ENCODE peak calls at places on chromosomes 16 and 17, in eight cellular contexts. One of them, this sample, is unnamed.

GRCh38 chr17:78338860-78339259 is 21.0 kb downstream of the SOCS3 start:
- DNase-seq in foreskin fibroblast: no peak
- DNase-seq in kidney epithelial cell: no peak
- DNase-seq in Peyer's patch: no peak
- DNase-seq in dorsolateral prefrontal cortex: no peak
- DNase-seq in AG04450: no peak
- DNase-seq in AG04449: no peak
- DNase-seq in cardiac fibroblast: no peak
- DNase-seq in this sample: no peak

GRCh38 chr16:8109510-8110369 is 480.6 kb downstream of the TMEM114 start:
- DNase-seq in AG04450: no peak
- DNase-seq in AG04449: no peak
- DNase-seq in cardiac fibroblast: no peak
- DNase-seq in dorsolateral prefrontal cortex: no peak
- DNase-seq in foreskin fibroblast: no peak
- DNase-seq in Peyer's patch: no peak
- DNase-seq in kidney epithelial cell: no peak
- DNase-seq in this sample: no peak

GRCh38 chr16:53456625-53457024 is 22.4 kb downstream of the RBL2 start:
- DNase-seq in AG04450: no peak
- DNase-seq in kidney epithelial cell: no peak
- DNase-seq in AG04449: no peak
- DNase-seq in foreskin fibroblast: no peak
- DNase-seq in Peyer's patch: no peak
- DNase-seq in dorsolateral prefrontal cortex: no peak
- DNase-seq in cardiac fibroblast: no peak
- DNase-seq in this sample: no peak

GRCh38 chr17:77188084-77189066 is 47.6 kb downstream of the SEC14L1 start:
- DNase-seq in cardiac fibroblast: peak; percentile 60
- DNase-seq in AG04449: no peak
- DNase-seq in AG04450: no peak
- DNase-seq in foreskin fibroblast: no peak
- DNase-seq in Peyer's patch: no peak
- DNase-seq in kidney epithelial cell: no peak
- DNase-seq in dorsolateral prefrontal cortex: no peak
- DNase-seq in this sample: no peak

GRCh38 chr16:66520406-66521194 is 29.3 kb downstream of the TK2 start:
- DNase-seq in cardiac fibroblast: no peak
- DNase-seq in dorsolateral prefrontal cortex: no peak
- DNase-seq in AG04450: no peak
- DNase-seq in foreskin fibroblast: no peak
- DNase-seq in AG04449: no peak
- DNase-seq in kidney epithelial cell: no peak
- DNase-seq in Peyer's patch: peak; percentile 34
- DNase-seq in this sample: no peak

GRCh38 chr17:62652251-62653001 is 25.0 kb downstream of the MRC2 start:
- DNase-seq in foreskin fibroblast: peak; percentile 75
- DNase-seq in dorsolateral prefrontal cortex: peak; percentile 16
- DNase-seq in Peyer's patch: no peak
- DNase-seq in kidney epithelial cell: no peak
- DNase-seq in AG04449: no peak
- DNase-seq in cardiac fibroblast: peak; percentile 75
- DNase-seq in AG04450: no peak
- DNase-seq in this sample: no peak

GRCh38 chr17:9074106-9074505 is 52.8 kb downstream of the NTN1 start:
- DNase-seq in cardiac fibroblast: no peak
- DNase-seq in Peyer's patch: no peak
- DNase-seq in AG04450: no peak
- DNase-seq in kidney epithelial cell: no peak
- DNase-seq in dorsolateral prefrontal cortex: no peak
- DNase-seq in foreskin fibroblast: no peak
- DNase-seq in AG04449: no peak
- DNase-seq in this sample: no peak

GRCh38 chr17:44689492-44690217 is at the start of gene CCDC43:
- DNase-seq in foreskin fibroblast: peak; percentile 95
- DNase-seq in kidney epithelial cell: peak; percentile 71
- DNase-seq in Peyer's patch: peak; percentile 91
- DNase-seq in AG04449: peak; percentile 59
- DNase-seq in AG04450: peak; percentile 92
- DNase-seq in cardiac fibroblast: peak; percentile 96
- DNase-seq in dorsolateral prefrontal cortex: peak; percentile 86
- DNase-seq in this sample: peak; percentile 76

GRCh38 chr17:78682363-78682762 is 99.7 kb downstream of the CYTH1 start:
- DNase-seq in AG04450: no peak
- DNase-seq in foreskin fibroblast: no peak
- DNase-seq in kidney epithelial cell: no peak
- DNase-seq in dorsolateral prefrontal cortex: no peak
- DNase-seq in cardiac fibroblast: no peak
- DNase-seq in Peyer's patch: no peak
- DNase-seq in AG04449: no peak
- DNase-seq in this sample: no peak

GRCh38 chr16:760065-760464 is 469 bp upstream of the MSLN start:
- DNase-seq in foreskin fibroblast: no peak
- DNase-seq in kidney epithelial cell: no peak
- DNase-seq in Peyer's patch: no peak
- DNase-seq in AG04449: no peak
- DNase-seq in AG04450: no peak
- DNase-seq in dorsolateral prefrontal cortex: no peak
- DNase-seq in cardiac fibroblast: no peak
- DNase-seq in this sample: no peak

GRCh38 chr16:4428500-4428899 is 2.8 kb downstream of the DNAJA3 start:
- DNase-seq in Peyer's patch: no peak
- DNase-seq in kidney epithelial cell: no peak
- DNase-seq in dorsolateral prefrontal cortex: no peak
- DNase-seq in cardiac fibroblast: no peak
- DNase-seq in foreskin fibroblast: no peak
- DNase-seq in AG04450: no peak
- DNase-seq in AG04449: no peak
- DNase-seq in this sample: no peak

GRCh38 chr17:35540589-35541404 is 3.3 kb upstream of the SLFN12L start:
- DNase-seq in cardiac fibroblast: peak; percentile 68
- DNase-seq in AG04450: no peak
- DNase-seq in foreskin fibroblast: no peak
- DNase-seq in Peyer's patch: no peak
- DNase-seq in kidney epithelial cell: no peak
- DNase-seq in AG04449: no peak
- DNase-seq in dorsolateral prefrontal cortex: no peak
- DNase-seq in this sample: peak; percentile 18

GRCh38 chr16:14202697-14203096 is 131.6 kb downstream of the MRTFB start:
- DNase-seq in AG04449: no peak
- DNase-seq in dorsolateral prefrontal cortex: no peak
- DNase-seq in kidney epithelial cell: no peak
- DNase-seq in Peyer's patch: no peak
- DNase-seq in cardiac fibroblast: peak; percentile 35
- DNase-seq in AG04450: no peak
- DNase-seq in foreskin fibroblast: no peak
- DNase-seq in this sample: no peak

GRCh38 chr16:84593825-84594724 is 23.8 kb downstream of the COTL1 start:
- DNase-seq in kidney epithelial cell: no peak
- DNase-seq in AG04450: no peak
- DNase-seq in Peyer's patch: peak; percentile 86
- DNase-seq in AG04449: no peak
- DNase-seq in dorsolateral prefrontal cortex: peak; percentile 45
- DNase-seq in cardiac fibroblast: no peak
- DNase-seq in foreskin fibroblast: no peak
- DNase-seq in this sample: no peak

GRCh38 chr17:64240261-64240740 is 22.8 kb downstream of the TEX2 start:
- DNase-seq in foreskin fibroblast: no peak
- DNase-seq in AG04449: no peak
- DNase-seq in kidney epithelial cell: no peak
- DNase-seq in cardiac fibroblast: no peak
- DNase-seq in dorsolateral prefrontal cortex: no peak
- DNase-seq in AG04450: no peak
- DNase-seq in Peyer's patch: no peak
- DNase-seq in this sample: no peak
- H3K4me3 ChIP-seq in foreskin fibroblast: peak overlapping the region; percentile 18
- H3K4me3 ChIP-seq in AG04449: no peak overlapping the region
- H3K4me3 ChIP-seq in kidney epithelial cell: no peak overlapping the region
- H3K4me3 ChIP-seq in cardiac fibroblast: no peak overlapping the region
- H3K4me3 ChIP-seq in dorsolateral prefrontal cortex: no peak overlapping the region
- H3K4me3 ChIP-seq in AG04450: no peak overlapping the region
- H3K4me3 ChIP-seq in Peyer's patch: no peak overlapping the region
- H3K4me3 ChIP-seq in this sample: no peak overlapping the region

DNA sequence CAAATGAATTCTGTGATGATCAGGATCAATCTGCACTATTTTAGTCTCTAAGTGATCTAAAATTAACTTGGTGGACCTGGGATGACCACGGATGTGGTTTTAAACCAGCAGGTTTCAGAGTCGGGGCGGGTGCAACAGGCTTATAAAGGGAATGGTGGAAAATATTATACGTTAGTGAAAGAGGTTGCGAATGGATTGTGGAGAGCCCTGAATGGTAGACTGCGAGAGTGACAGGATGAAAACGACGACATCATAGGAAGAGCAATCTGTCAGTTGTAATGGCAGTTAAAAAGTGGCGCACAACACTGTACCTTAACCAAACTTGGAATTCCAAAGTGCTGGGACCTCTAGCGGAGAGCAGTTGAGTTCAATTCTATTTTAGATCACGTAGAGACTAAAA is 1.2 kb upstream of the CYB5B start:
- DNase-seq in AG04450: no peak
- DNase-seq in cardiac fibroblast: no peak
- DNase-seq in Peyer's patch: no peak
- DNase-seq in dorsolateral prefrontal cortex: no peak
- DNase-seq in foreskin fibroblast: no peak
- DNase-seq in kidney epithelial cell: no peak
- DNase-seq in AG04449: no peak
- DNase-seq in this sample: no peak
- H3K4me3 ChIP-seq in AG04450: no peak overlapping the region
- H3K4me3 ChIP-seq in cardiac fibroblast: no peak overlapping the region
- H3K4me3 ChIP-seq in Peyer's patch: no peak overlapping the region
- H3K4me3 ChIP-seq in dorsolateral prefrontal cortex: peak overlapping the region; percentile 92
- H3K4me3 ChIP-seq in foreskin fibroblast: no peak overlapping the region
- H3K4me3 ChIP-seq in kidney epithelial cell: no peak overlapping the region
- H3K4me3 ChIP-seq in AG04449: no peak overlapping the region
- H3K4me3 ChIP-seq in this sample: no peak overlapping the region

GRCh38 chr16:56936950-56937349 is 5.0 kb downstream of the HERPUD1 start:
- DNase-seq in foreskin fibroblast: no peak
- DNase-seq in kidney epithelial cell: no peak
- DNase-seq in Peyer's patch: no peak
- DNase-seq in cardiac fibroblast: no peak
- DNase-seq in AG04450: no peak
- DNase-seq in AG04449: no peak
- DNase-seq in dorsolateral prefrontal cortex: no peak
- DNase-seq in this sample: no peak
- H3K4me3 ChIP-seq in foreskin fibroblast: no peak overlapping the region
- H3K4me3 ChIP-seq in kidney epithelial cell: no peak overlapping the region
- H3K4me3 ChIP-seq in Peyer's patch: no peak overlapping the region
- H3K4me3 ChIP-seq in cardiac fibroblast: no peak overlapping the region
- H3K4me3 ChIP-seq in AG04450: no peak overlapping the region
- H3K4me3 ChIP-seq in AG04449: no peak overlapping the region
- H3K4me3 ChIP-seq in dorsolateral prefrontal cortex: peak overlapping the region; percentile 90
- H3K4me3 ChIP-seq in this sample: peak overlapping the region; percentile 20

GRCh38 chr17:15340966-15341365 is 431 bp downstream of the TEKT3 start:
- DNase-seq in AG04450: no peak
- DNase-seq in AG04449: no peak
- DNase-seq in kidney epithelial cell: no peak
- DNase-seq in cardiac fibroblast: no peak
- DNase-seq in dorsolateral prefrontal cortex: no peak
- DNase-seq in Peyer's patch: no peak
- DNase-seq in foreskin fibroblast: no peak
- DNase-seq in this sample: no peak
- H3K4me3 ChIP-seq in AG04450: peak overlapping the region; percentile 61
- H3K4me3 ChIP-seq in AG04449: peak overlapping the region; percentile 57
- H3K4me3 ChIP-seq in kidney epithelial cell: peak overlapping the region; percentile 51
- H3K4me3 ChIP-seq in cardiac fibroblast: peak overlapping the region; percentile 24
- H3K4me3 ChIP-seq in dorsolateral prefrontal cortex: peak overlapping the region; percentile 75
- H3K4me3 ChIP-seq in Peyer's patch: peak overlapping the region; percentile 64
- H3K4me3 ChIP-seq in foreskin fibroblast: peak overlapping the region; percentile 45
- H3K4me3 ChIP-seq in this sample: peak overlapping the region; percentile 48

DNA sequence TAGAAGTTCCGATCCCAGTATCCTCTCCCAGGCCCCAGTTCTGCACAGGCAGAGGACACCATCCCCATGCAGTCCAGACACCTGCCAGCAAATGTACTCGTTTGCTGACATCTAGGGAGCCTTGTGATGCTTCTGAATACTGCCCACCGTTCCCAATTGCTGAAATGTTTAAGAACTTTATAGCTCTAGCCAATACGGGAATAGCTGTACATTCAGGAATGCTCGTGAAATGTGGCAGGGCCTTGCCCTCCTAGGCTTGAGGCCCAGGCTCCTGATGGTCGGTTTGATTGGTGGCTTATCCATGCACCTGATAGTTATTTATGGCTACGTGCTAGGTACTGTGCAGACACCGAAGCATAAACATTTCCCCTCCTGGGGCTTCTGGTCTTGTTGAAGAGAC is 255.5 kb downstream of the PRKCA start:
- DNase-seq in cardiac fibroblast: no peak
- DNase-seq in dorsolateral prefrontal cortex: no peak
- DNase-seq in AG04450: no peak
- DNase-seq in kidney epithelial cell: no peak
- DNase-seq in AG04449: no peak
- DNase-seq in foreskin fibroblast: no peak
- DNase-seq in Peyer's patch: no peak
- DNase-seq in this sample: no peak
- H3K4me3 ChIP-seq in cardiac fibroblast: no peak overlapping the region
- H3K4me3 ChIP-seq in dorsolateral prefrontal cortex: no peak overlapping the region
- H3K4me3 ChIP-seq in AG04450: no peak overlapping the region
- H3K4me3 ChIP-seq in kidney epithelial cell: no peak overlapping the region
- H3K4me3 ChIP-seq in AG04449: no peak overlapping the region
- H3K4me3 ChIP-seq in foreskin fibroblast: no peak overlapping the region
- H3K4me3 ChIP-seq in Peyer's patch: no peak overlapping the region
- H3K4me3 ChIP-seq in this sample: no peak overlapping the region

GRCh38 chr17:17167986-17168385 is 38.1 kb downstream of the PLD6 start:
- DNase-seq in AG04450: no peak
- DNase-seq in dorsolateral prefrontal cortex: no peak
- DNase-seq in kidney epithelial cell: no peak
- DNase-seq in cardiac fibroblast: no peak
- DNase-seq in Peyer's patch: no peak
- DNase-seq in AG04449: no peak
- DNase-seq in foreskin fibroblast: no peak
- DNase-seq in this sample: no peak
- H3K4me3 ChIP-seq in AG04450: no peak overlapping the region
- H3K4me3 ChIP-seq in dorsolateral prefrontal cortex: no peak overlapping the region
- H3K4me3 ChIP-seq in kidney epithelial cell: no peak overlapping the region
- H3K4me3 ChIP-seq in cardiac fibroblast: no peak overlapping the region
- H3K4me3 ChIP-seq in Peyer's patch: no peak overlapping the region
- H3K4me3 ChIP-seq in AG04449: no peak overlapping the region
- H3K4me3 ChIP-seq in foreskin fibroblast: no peak overlapping the region
- H3K4me3 ChIP-seq in this sample: no peak overlapping the region

GRCh38 chr17:43464046-43464445 is 19.7 kb upstream of the DHX8 start:
- DNase-seq in AG04450: no peak
- DNase-seq in Peyer's patch: no peak
- DNase-seq in dorsolateral prefrontal cortex: no peak
- DNase-seq in cardiac fibroblast: no peak
- DNase-seq in foreskin fibroblast: no peak
- DNase-seq in AG04449: no peak
- DNase-seq in kidney epithelial cell: no peak
- DNase-seq in this sample: no peak

GRCh38 chr17:43465049-43465448 is 18.7 kb upstream of the DHX8 start:
- DNase-seq in AG04450: no peak
- DNase-seq in Peyer's patch: no peak
- DNase-seq in cardiac fibroblast: no peak
- DNase-seq in AG04449: no peak
- DNase-seq in dorsolateral prefrontal cortex: no peak
- DNase-seq in foreskin fibroblast: no peak
- DNase-seq in kidney epithelial cell: no peak
- DNase-seq in this sample: no peak

GRCh38 chr17:43467981-43468541 is 15.7 kb upstream of the DHX8 start:
- DNase-seq in kidney epithelial cell: peak; percentile 63
- DNase-seq in dorsolateral prefrontal cortex: peak; percentile 25
- DNase-seq in AG04450: no peak
- DNase-seq in cardiac fibroblast: peak; percentile 79
- DNase-seq in Peyer's patch: no peak
- DNase-seq in AG04449: peak; percentile 92
- DNase-seq in foreskin fibroblast: peak; percentile 81
- DNase-seq in this sample: peak; percentile 85

GRCh38 chr17:43471801-43472200 is 12.0 kb upstream of the DHX8 start:
- DNase-seq in cardiac fibroblast: no peak
- DNase-seq in dorsolateral prefrontal cortex: no peak
- DNase-seq in foreskin fibroblast: no peak
- DNase-seq in kidney epithelial cell: no peak
- DNase-seq in AG04450: no peak
- DNase-seq in AG04449: no peak
- DNase-seq in Peyer's patch: no peak
- DNase-seq in this sample: no peak

GRCh38 chr17:43468746-43469544 is 14.8 kb upstream of the DHX8 start:
- DNase-seq in cardiac fibroblast: peak; percentile 94
- DNase-seq in kidney epithelial cell: peak; percentile 93
- DNase-seq in AG04449: peak; percentile 80
- DNase-seq in dorsolateral prefrontal cortex: no peak
- DNase-seq in Peyer's patch: no peak
- DNase-seq in AG04450: peak; percentile 23
- DNase-seq in foreskin fibroblast: peak; percentile 96
- DNase-seq in this sample: peak; percentile 94
- H3K4me3 ChIP-seq in cardiac fibroblast: no peak overlapping the region
- H3K4me3 ChIP-seq in kidney epithelial cell: no peak overlapping the region
- H3K4me3 ChIP-seq in AG04449: no peak overlapping the region
- H3K4me3 ChIP-seq in dorsolateral prefrontal cortex: no peak overlapping the region
- H3K4me3 ChIP-seq in Peyer's patch: no peak overlapping the region
- H3K4me3 ChIP-seq in AG04450: no peak overlapping the region
- H3K4me3 ChIP-seq in foreskin fibroblast: no peak overlapping the region
- H3K4me3 ChIP-seq in this sample: no peak overlapping the region